ENCODE peak calls at places on chromosomes 5 and 9, in six cellular contexts. H is mesendoderm, P is H9, M is IMR-90, B is mesenchymal stem cell, Y is H1. A is an unnamed sample.

GRCh38 chr5:35136386-35136785 is 88.6 kb upstream of the AGXT2 start:
- DNase-seq in H (peak), P (no peak), M (peak), B (peak), Y (no peak), A (no peak)

GRCh38 chr5:74643160-74643562 is 2.6 kb upstream of the ENC1 start:
- DNase-seq in H (peak), P (no peak), M (peak), B (peak), Y (no peak), A (no peak)

GRCh38 chr9:134494273-134494815 is 147.3 kb upstream of the COL5A1 start:
- DNase-seq in H (no peak), P (no peak), M (no peak), B (no peak), Y (no peak), A (no peak)

GRCh38 chr5:137696481-137696880 is 39.4 kb downstream of the KLHL3 start:
- DNase-seq in H (no peak), P (no peak), M (peak), B (peak), Y (no peak), A (no peak)

GRCh38 chr9:131624636-131625241 is 79.4 kb downstream of the PRRT1B start:
- DNase-seq in H (no peak), P (no peak), M (peak), B (no peak), Y (no peak), A (no peak)

GRCh38 chr9:130341839-130342713 is 76.5 kb downstream of the HMCN2 start:
- DNase-seq in H (no peak), P (no peak), M (no peak), B (no peak), Y (no peak), A (no peak)

GRCh38 chr9:127451681-127452480 is 571 bp downstream of the LRSAM1 start:
- DNase-seq in H (peak), P (peak), M (peak), B (peak), Y (peak), A (no peak)

GRCh38 chr9:935348-935965 is 41.0 kb upstream of the DMRT3 start:
- DNase-seq in H (no peak), P (no peak), M (peak), B (no peak), Y (no peak), A (no peak)

GRCh38 chr5:61301345-61301744 is 30.7 kb upstream of the ZSWIM6 start:
- DNase-seq in H (peak), P (no peak), M (peak), B (no peak), Y (no peak), A (no peak)

GRCh38 chr9:88322906-88323566 is 65.2 kb upstream of the SPIN1 start:
- DNase-seq in H (no peak), P (no peak), M (peak), B (peak), Y (no peak), A (no peak)

GRCh38 chr9:16138961-16139441 is 586.2 kb downstream of the CCDC171 start:
- DNase-seq in H (no peak), P (no peak), M (peak), B (peak), Y (no peak), A (no peak)

GRCh38 chr5:18281947-18282557 is 647.8 kb downstream of the TAF11L14 start:
- DNase-seq in H (peak), P (no peak), M (peak), B (peak), Y (no peak), A (peak)

GRCh38 chr9:5786370-5787127 is 46.4 kb downstream of the ERMP1 start:
- DNase-seq in H (no peak), P (no peak), M (peak), B (peak), Y (no peak), A (no peak)

GRCh38 chr9:108775901-108776306 is 79.9 kb downstream of the ACTL7B start:
- DNase-seq in H (no peak), P (no peak), M (no peak), B (peak), Y (no peak), A (no peak)

GRCh38 chr5:75108931-75109596 is 56.7 kb upstream of the GCNT4 start:
- DNase-seq in H (no peak), P (no peak), M (no peak), B (no peak), Y (no peak), A (no peak)

GRCh38 chr5:120306331-120306730 is 157.8 kb upstream of the PRR16 start:
- DNase-seq in H (no peak), P (no peak), M (peak), B (no peak), Y (no peak), A (no peak)

GRCh38 chr9:3385871-3386270 is 139.9 kb downstream of the RFX3 start:
- DNase-seq in H (no peak), P (no peak), M (no peak), B (no peak), Y (no peak), A (no peak)

GRCh38 chr9:77486968-77487367 is 161.2 kb downstream of the GNA14 start:
- DNase-seq in H (no peak), P (no peak), M (no peak), B (no peak), Y (no peak), A (no peak)

GRCh38 chr9:34600908-34601307 is 11.0 kb downstream of the RPP25L start:
- DNase-seq in H (no peak), P (no peak), M (no peak), B (no peak), Y (no peak), A (no peak)

GRCh38 chr5:88279584-88279983 is 10.9 kb upstream of the TMEM161B start:
- DNase-seq in H (no peak), P (no peak), M (peak), B (peak), Y (no peak), A (no peak)

GRCh38 chr5:40619406-40619805 is 60.3 kb upstream of the PTGER4 start:
- DNase-seq in H (no peak), P (no peak), M (no peak), B (peak), Y (no peak), A (no peak)

GRCh38 chr5:9401786-9402472 is 143.9 kb downstream of the SEMA5A start:
- DNase-seq in H (no peak), P (no peak), M (peak), B (peak), Y (no peak), A (no peak)

GRCh38 chr5:463952-464351 is 21.0 kb downstream of the EXOC3 start:
- DNase-seq in H (no peak), P (no peak), M (no peak), B (no peak), Y (no peak), A (no peak)

GRCh38 chr5:77210091-77211012 is at the start of gene PDE8B:
- DNase-seq in H (no peak), P (peak), M (no peak), B (no peak), Y (peak), A (no peak)

GRCh38 chr5:98106116-98107088 is 667.1 kb upstream of the RGMB start:
- DNase-seq in H (no peak), P (no peak), M (peak), B (peak), Y (no peak), A (no peak)

GRCh38 chr5:74540582-74540981 is 99.9 kb downstream of the ENC1 start:
- DNase-seq in H (peak), P (no peak), M (no peak), B (peak), Y (no peak), A (no peak)

GRCh38 chr5:68245325-68245724 is 29.8 kb downstream of the PIK3R1 start:
- DNase-seq in H (no peak), P (no peak), M (peak), B (peak), Y (no peak), A (peak)

GRCh38 chr5:6674421-6674820 is 38.8 kb upstream of the TENT4A start:
- DNase-seq in H (no peak), P (no peak), M (no peak), B (no peak), Y (no peak), A (no peak)

DNA sequence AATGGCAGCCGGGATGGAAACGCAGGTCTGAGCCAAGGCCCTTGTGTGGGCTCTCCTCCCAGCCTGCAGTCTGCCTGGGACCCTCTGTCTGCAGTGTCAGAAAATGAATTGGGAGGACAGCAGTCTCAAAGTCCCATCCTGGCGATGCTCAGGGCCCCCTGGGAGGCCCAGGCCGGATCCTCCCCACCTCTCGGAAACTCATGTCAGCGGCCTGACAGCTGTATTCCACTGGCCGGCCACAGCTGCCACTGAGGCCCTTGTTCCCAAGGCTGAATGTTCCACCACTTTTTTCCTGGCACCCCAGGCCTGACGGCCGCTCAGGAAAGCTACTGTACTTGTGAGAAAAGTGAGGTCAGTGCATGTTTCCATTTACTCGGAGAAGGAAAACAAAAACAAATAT is 179.9 kb downstream of the FGF18 start:
- DNase-seq in H (no peak), P (peak), M (no peak), B (no peak), Y (no peak), A (no peak)
- H2BK15ac ChIP-seq in H (no peak), P (no peak), M (no peak), B (no peak), Y (no peak), A (peak)

DNA sequence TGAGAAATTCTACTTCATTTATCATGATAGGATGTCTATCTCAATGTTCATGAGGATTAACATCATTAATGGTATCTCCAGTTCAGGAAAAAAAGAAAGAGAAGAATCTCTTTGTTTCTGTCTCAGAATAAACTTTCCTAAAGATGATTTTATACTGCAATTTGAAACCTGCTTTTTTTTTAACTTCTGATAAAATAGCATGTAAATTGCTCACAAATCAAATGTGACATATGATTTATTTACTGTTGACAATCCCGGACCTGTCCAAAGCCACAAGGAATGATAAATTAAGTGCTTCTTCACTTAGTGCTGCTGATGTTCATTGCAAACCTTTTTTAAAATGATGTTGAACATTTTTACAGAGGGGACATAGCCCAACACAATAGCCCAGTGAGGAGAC is 412.2 kb upstream of the CLINT1 start:
- DNase-seq in H (no peak), P (no peak), M (no peak), B (no peak), Y (no peak), A (no peak)
- H2BK15ac ChIP-seq in H (no peak), P (no peak), M (no peak), B (no peak), Y (no peak), A (no peak)

GRCh38 chr5:159890141-159890540 is 26.1 kb upstream of the ADRA1B start:
- DNase-seq in H (no peak), P (no peak), M (no peak), B (no peak), Y (no peak), A (no peak)

GRCh38 chr5:159894149-159894720 is 22.0 kb upstream of the ADRA1B start:
- DNase-seq in H (no peak), P (no peak), M (peak), B (peak), Y (no peak), A (no peak)

GRCh38 chr5:159887050-159887449 is 29.2 kb upstream of the ADRA1B start:
- DNase-seq in H (no peak), P (no peak), M (peak), B (no peak), Y (no peak), A (no peak)

GRCh38 chr5:159893020-159893695 is 23.1 kb upstream of the ADRA1B start:
- DNase-seq in H (no peak), P (no peak), M (no peak), B (peak), Y (no peak), A (no peak)

DNA sequence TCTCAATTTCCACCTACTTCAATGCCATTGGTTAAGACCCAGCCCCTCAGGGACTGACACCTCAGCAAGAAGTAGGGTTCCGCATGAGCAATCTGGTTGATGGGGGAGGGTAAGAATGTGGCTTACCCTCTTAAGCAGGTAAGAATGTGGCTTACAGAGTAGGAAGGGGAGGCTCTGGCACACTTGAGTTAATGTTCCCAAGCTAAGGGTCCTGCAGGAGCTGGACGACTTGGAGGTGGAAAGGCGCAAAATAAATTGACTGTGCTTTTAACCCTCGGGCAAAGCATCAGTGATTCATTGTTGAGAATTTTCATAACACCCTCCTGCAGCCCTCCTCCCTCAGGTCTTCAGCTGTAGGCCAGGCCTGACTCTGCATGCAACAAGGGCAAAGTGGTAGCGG is 24.9 kb upstream of the ADRA1B start:
- DNase-seq in H (peak), P (no peak), M (no peak), B (no peak), Y (no peak), A (no peak)
- H2BK15ac ChIP-seq in H (no peak), P (no peak), M (no peak), B (no peak), Y (no peak), A (no peak)

DNA sequence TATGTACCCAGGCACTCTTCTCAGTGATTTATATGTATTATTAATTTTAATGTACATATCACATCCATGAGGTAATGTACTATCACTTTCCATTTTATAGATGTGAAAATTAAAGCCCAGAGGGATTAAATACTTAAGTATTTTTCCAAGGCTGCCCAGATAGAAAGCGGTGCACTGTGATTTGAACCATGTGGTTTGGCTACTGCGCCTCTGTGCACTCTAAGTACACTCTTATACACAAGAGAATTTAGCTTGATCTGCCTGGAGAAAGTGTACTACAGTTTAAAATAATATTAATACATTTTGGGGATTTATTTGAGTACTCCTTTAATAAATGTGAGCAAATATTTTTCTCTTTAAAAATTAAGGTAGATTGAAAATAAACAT is 360.4 kb upstream of the ACTBL2 start:
- DNase-seq in H (no peak), P (no peak), M (no peak), B (no peak), Y (no peak), A (no peak)
- H2BK15ac ChIP-seq in H (no peak), P (no peak), M (peak), B (no peak), Y (no peak), A (no peak)